ENCODE peak calls at places on chromosomes 3 and 15, in ten cellular contexts. One of them, this sample, is unnamed.

GRCh38 chr15:28786521-28786920 is 61.9 kb downstream of the GOLGA6L7 start:
- DNase-seq in K562: no peak
- DNase-seq in hepatic stellate cell: peak; percentile 2
- DNase-seq in esophagus squamous epithelium: no peak
- DNase-seq in A549: no peak
- DNase-seq in dorsolateral prefrontal cortex: no peak
- DNase-seq in NCI-H1436: no peak
- DNase-seq in GOT3: no peak
- DNase-seq in stimulated activated CD4-positive, alpha-beta T cell treated with anti-CD3 and anti-CD28 coated beads, Interleukin-12 subunit alpha, Interleukin-12 subunit beta, amount 100 ng/mL, for 24 hours: no peak
- DNase-seq in AG08396: no peak
- DNase-seq in this sample: no peak

GRCh38 chr15:60835000-60835399 is 356.1 kb upstream of the ICE2 start:
- DNase-seq in stimulated activated CD4-positive, alpha-beta T cell treated with anti-CD3 and anti-CD28 coated beads, Interleukin-12 subunit alpha, Interleukin-12 subunit beta, amount 100 ng/mL, for 24 hours: no peak
- DNase-seq in esophagus squamous epithelium: no peak
- DNase-seq in A549: no peak
- DNase-seq in hepatic stellate cell: no peak
- DNase-seq in K562: no peak
- DNase-seq in GOT3: no peak
- DNase-seq in dorsolateral prefrontal cortex: no peak
- DNase-seq in NCI-H1436: no peak
- DNase-seq in AG08396: no peak
- DNase-seq in this sample: no peak

GRCh38 chr3:116863842-116864626 is 154.5 kb downstream of the TUSC7 start:
- DNase-seq in AG08396: no peak
- DNase-seq in stimulated activated CD4-positive, alpha-beta T cell treated with anti-CD3 and anti-CD28 coated beads, Interleukin-12 subunit alpha, Interleukin-12 subunit beta, amount 100 ng/mL, for 24 hours: no peak
- DNase-seq in hepatic stellate cell: peak; percentile 1
- DNase-seq in GOT3: no peak
- DNase-seq in dorsolateral prefrontal cortex: peak; percentile 4
- DNase-seq in A549: peak; percentile 0
- DNase-seq in K562: no peak
- DNase-seq in esophagus squamous epithelium: no peak
- DNase-seq in NCI-H1436: peak; percentile 58
- DNase-seq in this sample: no peak

GRCh38 chr15:66603301-66604179 is 37.7 kb upstream of the LCTL start:
- DNase-seq in stimulated activated CD4-positive, alpha-beta T cell treated with anti-CD3 and anti-CD28 coated beads, Interleukin-12 subunit alpha, Interleukin-12 subunit beta, amount 100 ng/mL, for 24 hours: peak; percentile 23
- DNase-seq in K562: peak; percentile 75
- DNase-seq in GOT3: no peak
- DNase-seq in NCI-H1436: peak; percentile 62
- DNase-seq in AG08396: peak; percentile 82
- DNase-seq in A549: peak; percentile 86
- DNase-seq in esophagus squamous epithelium: no peak
- DNase-seq in dorsolateral prefrontal cortex: peak; percentile 18
- DNase-seq in hepatic stellate cell: peak; percentile 82
- DNase-seq in this sample: peak; percentile 51

GRCh38 chr3:53154731-53155320 is 6.2 kb upstream of the PRKCD start:
- DNase-seq in K562: no peak
- DNase-seq in NCI-H1436: no peak
- DNase-seq in dorsolateral prefrontal cortex: no peak
- DNase-seq in GOT3: peak; percentile 27
- DNase-seq in stimulated activated CD4-positive, alpha-beta T cell treated with anti-CD3 and anti-CD28 coated beads, Interleukin-12 subunit alpha, Interleukin-12 subunit beta, amount 100 ng/mL, for 24 hours: no peak
- DNase-seq in esophagus squamous epithelium: no peak
- DNase-seq in AG08396: no peak
- DNase-seq in hepatic stellate cell: no peak
- DNase-seq in A549: no peak
- DNase-seq in this sample: peak; percentile 56

GRCh38 chr3:184562875-184563568 is 1.4 kb downstream of the EPHB3 start:
- DNase-seq in esophagus squamous epithelium: no peak
- DNase-seq in AG08396: peak; percentile 40
- DNase-seq in hepatic stellate cell: no peak
- DNase-seq in A549: no peak
- DNase-seq in stimulated activated CD4-positive, alpha-beta T cell treated with anti-CD3 and anti-CD28 coated beads, Interleukin-12 subunit alpha, Interleukin-12 subunit beta, amount 100 ng/mL, for 24 hours: no peak
- DNase-seq in dorsolateral prefrontal cortex: no peak
- DNase-seq in NCI-H1436: no peak
- DNase-seq in GOT3: no peak
- DNase-seq in K562: no peak
- DNase-seq in this sample: no peak

GRCh38 chr15:68584704-68585573 is 6.1 kb downstream of the CORO2B start:
- DNase-seq in NCI-H1436: peak; percentile 42
- DNase-seq in esophagus squamous epithelium: no peak
- DNase-seq in GOT3: no peak
- DNase-seq in stimulated activated CD4-positive, alpha-beta T cell treated with anti-CD3 and anti-CD28 coated beads, Interleukin-12 subunit alpha, Interleukin-12 subunit beta, amount 100 ng/mL, for 24 hours: no peak
- DNase-seq in AG08396: no peak
- DNase-seq in dorsolateral prefrontal cortex: no peak
- DNase-seq in K562: no peak
- DNase-seq in hepatic stellate cell: no peak
- DNase-seq in A549: no peak
- DNase-seq in this sample: no peak

GRCh38 chr3:113287111-113287817 is 75.9 kb downstream of the BOC start:
- DNase-seq in AG08396: peak; percentile 68
- DNase-seq in dorsolateral prefrontal cortex: no peak
- DNase-seq in NCI-H1436: no peak
- DNase-seq in esophagus squamous epithelium: no peak
- DNase-seq in GOT3: no peak
- DNase-seq in hepatic stellate cell: peak; percentile 70
- DNase-seq in K562: peak; percentile 25
- DNase-seq in A549: peak; percentile 56
- DNase-seq in stimulated activated CD4-positive, alpha-beta T cell treated with anti-CD3 and anti-CD28 coated beads, Interleukin-12 subunit alpha, Interleukin-12 subunit beta, amount 100 ng/mL, for 24 hours: no peak
- DNase-seq in this sample: no peak

GRCh38 chr3:23712095-23712494 is 93.7 kb upstream of the UBE2E1 start:
- DNase-seq in hepatic stellate cell: no peak
- DNase-seq in A549: no peak
- DNase-seq in dorsolateral prefrontal cortex: no peak
- DNase-seq in AG08396: no peak
- DNase-seq in K562: no peak
- DNase-seq in stimulated activated CD4-positive, alpha-beta T cell treated with anti-CD3 and anti-CD28 coated beads, Interleukin-12 subunit alpha, Interleukin-12 subunit beta, amount 100 ng/mL, for 24 hours: no peak
- DNase-seq in esophagus squamous epithelium: no peak
- DNase-seq in NCI-H1436: no peak
- DNase-seq in GOT3: no peak
- DNase-seq in this sample: no peak

GRCh38 chr3:72205297-72205696 is 420.3 kb upstream of the PROK2 start:
- DNase-seq in hepatic stellate cell: no peak
- DNase-seq in GOT3: no peak
- DNase-seq in A549: no peak
- DNase-seq in dorsolateral prefrontal cortex: no peak
- DNase-seq in AG08396: no peak
- DNase-seq in esophagus squamous epithelium: no peak
- DNase-seq in stimulated activated CD4-positive, alpha-beta T cell treated with anti-CD3 and anti-CD28 coated beads, Interleukin-12 subunit alpha, Interleukin-12 subunit beta, amount 100 ng/mL, for 24 hours: no peak
- DNase-seq in K562: no peak
- DNase-seq in NCI-H1436: no peak
- DNase-seq in this sample: no peak

GRCh38 chr15:48112242-48112641 is 8.5 kb upstream of the SLC24A5 start:
- DNase-seq in esophagus squamous epithelium: no peak
- DNase-seq in NCI-H1436: peak; percentile 25
- DNase-seq in AG08396: no peak
- DNase-seq in GOT3: no peak
- DNase-seq in hepatic stellate cell: no peak
- DNase-seq in K562: no peak
- DNase-seq in dorsolateral prefrontal cortex: no peak
- DNase-seq in stimulated activated CD4-positive, alpha-beta T cell treated with anti-CD3 and anti-CD28 coated beads, Interleukin-12 subunit alpha, Interleukin-12 subunit beta, amount 100 ng/mL, for 24 hours: no peak
- DNase-seq in A549: no peak
- DNase-seq in this sample: no peak

GRCh38 chr3:171115667-171116066 is 89.1 kb upstream of the SLC2A2 start:
- DNase-seq in A549: no peak
- DNase-seq in stimulated activated CD4-positive, alpha-beta T cell treated with anti-CD3 and anti-CD28 coated beads, Interleukin-12 subunit alpha, Interleukin-12 subunit beta, amount 100 ng/mL, for 24 hours: no peak
- DNase-seq in dorsolateral prefrontal cortex: no peak
- DNase-seq in hepatic stellate cell: no peak
- DNase-seq in NCI-H1436: no peak
- DNase-seq in esophagus squamous epithelium: no peak
- DNase-seq in GOT3: no peak
- DNase-seq in K562: no peak
- DNase-seq in AG08396: no peak
- DNase-seq in this sample: no peak

GRCh38 chr3:149902498-149903139 is 68.1 kb downstream of the PFN2 start:
- DNase-seq in esophagus squamous epithelium: no peak
- DNase-seq in hepatic stellate cell: no peak
- DNase-seq in NCI-H1436: no peak
- DNase-seq in K562: no peak
- DNase-seq in AG08396: no peak
- DNase-seq in GOT3: no peak
- DNase-seq in stimulated activated CD4-positive, alpha-beta T cell treated with anti-CD3 and anti-CD28 coated beads, Interleukin-12 subunit alpha, Interleukin-12 subunit beta, amount 100 ng/mL, for 24 hours: no peak
- DNase-seq in dorsolateral prefrontal cortex: no peak
- DNase-seq in A549: no peak
- DNase-seq in this sample: no peak